ENCODE peak calls at places on chromosomes 13 and 19, in seven cellular contexts. One of them, this sample, is unnamed.

GRCh38 chr13:106416645-106417044 is 118.8 kb downstream of the EFNB2 start:
- DNase-seq in BJ: no peak
- DNase-seq in GM23338: peak
- DNase-seq in body of pancreas: no peak
- DNase-seq in CD8-positive, alpha-beta T cell: no peak
- DNase-seq in esophagus squamous epithelium: no peak
- DNase-seq in AG04450: no peak
- DNase-seq in this sample: no peak

GRCh38 chr19:44131955-44132354 is 9.4 kb upstream of the ZNF234 start:
- DNase-seq in body of pancreas: no peak
- DNase-seq in BJ: no peak
- DNase-seq in GM23338: no peak
- DNase-seq in esophagus squamous epithelium: no peak
- DNase-seq in CD8-positive, alpha-beta T cell: no peak
- DNase-seq in AG04450: no peak
- DNase-seq in this sample: no peak

GRCh38 chr13:33188093-33188882 is 97.3 kb downstream of the STARD13 start:
- DNase-seq in CD8-positive, alpha-beta T cell: no peak
- DNase-seq in BJ: no peak
- DNase-seq in GM23338: no peak
- DNase-seq in body of pancreas: no peak
- DNase-seq in esophagus squamous epithelium: no peak
- DNase-seq in AG04450: no peak
- DNase-seq in this sample: no peak

GRCh38 chr19:49869009-49869483 is 1.7 kb upstream of the PNKP start:
- DNase-seq in GM23338: no peak
- DNase-seq in BJ: no peak
- DNase-seq in esophagus squamous epithelium: no peak
- DNase-seq in body of pancreas: no peak
- DNase-seq in AG04450: no peak
- DNase-seq in CD8-positive, alpha-beta T cell: no peak
- DNase-seq in this sample: no peak

GRCh38 chr13:111184685-111185401 is 69.7 kb downstream of the ARHGEF7 start:
- DNase-seq in CD8-positive, alpha-beta T cell: peak
- DNase-seq in body of pancreas: no peak
- DNase-seq in GM23338: no peak
- DNase-seq in AG04450: no peak
- DNase-seq in BJ: no peak
- DNase-seq in esophagus squamous epithelium: no peak
- DNase-seq in this sample: peak

GRCh38 chr19:35213678-35214632 is 14.6 kb downstream of the FAM187B start:
- DNase-seq in esophagus squamous epithelium: peak
- DNase-seq in CD8-positive, alpha-beta T cell: peak
- DNase-seq in BJ: no peak
- DNase-seq in AG04450: no peak
- DNase-seq in body of pancreas: peak
- DNase-seq in GM23338: no peak
- DNase-seq in this sample: peak

GRCh38 chr13:108734676-108735075 is 105.3 kb downstream of the MYO16 start:
- DNase-seq in GM23338: peak
- DNase-seq in BJ: no peak
- DNase-seq in AG04450: no peak
- DNase-seq in esophagus squamous epithelium: no peak
- DNase-seq in body of pancreas: no peak
- DNase-seq in CD8-positive, alpha-beta T cell: no peak
- DNase-seq in this sample: no peak

GRCh38 chr19:38786572-38787265 is 2.3 kb upstream of the LGALS7B start:
- DNase-seq in body of pancreas: no peak
- DNase-seq in GM23338: no peak
- DNase-seq in BJ: no peak
- DNase-seq in AG04450: no peak
- DNase-seq in CD8-positive, alpha-beta T cell: no peak
- DNase-seq in esophagus squamous epithelium: no peak
- DNase-seq in this sample: no peak

GRCh38 chr19:17114414-17114831 is 38.8 kb downstream of the MYO9B start:
- DNase-seq in CD8-positive, alpha-beta T cell: no peak
- DNase-seq in GM23338: peak
- DNase-seq in esophagus squamous epithelium: no peak
- DNase-seq in body of pancreas: no peak
- DNase-seq in BJ: no peak
- DNase-seq in AG04450: no peak
- DNase-seq in this sample: no peak

GRCh38 chr13:100526299-100527030 is 62.1 kb downstream of the GGACT start:
- DNase-seq in esophagus squamous epithelium: no peak
- DNase-seq in AG04450: no peak
- DNase-seq in BJ: no peak
- DNase-seq in CD8-positive, alpha-beta T cell: peak
- DNase-seq in GM23338: peak
- DNase-seq in body of pancreas: no peak
- DNase-seq in this sample: no peak

GRCh38 chr13:41075034-41075433 is 13.7 kb downstream of the WBP4 start:
- DNase-seq in esophagus squamous epithelium: no peak
- DNase-seq in AG04450: no peak
- DNase-seq in body of pancreas: peak
- DNase-seq in GM23338: peak
- DNase-seq in BJ: no peak
- DNase-seq in CD8-positive, alpha-beta T cell: no peak
- DNase-seq in this sample: peak

GRCh38 chr19:291561-292280 is 518 bp upstream of the PLPP2 start:
- DNase-seq in CD8-positive, alpha-beta T cell: no peak
- DNase-seq in BJ: no peak
- DNase-seq in esophagus squamous epithelium: no peak
- DNase-seq in AG04450: no peak
- DNase-seq in body of pancreas: no peak
- DNase-seq in GM23338: peak
- DNase-seq in this sample: no peak

GRCh38 chr19:29840066-29840950 is 28.5 kb downstream of the CCNE1 start:
- DNase-seq in BJ: no peak
- DNase-seq in CD8-positive, alpha-beta T cell: no peak
- DNase-seq in GM23338: no peak
- DNase-seq in AG04450: no peak
- DNase-seq in body of pancreas: no peak
- DNase-seq in esophagus squamous epithelium: no peak
- DNase-seq in this sample: no peak

GRCh38 chr13:39062004-39062403 is 23.7 kb downstream of the NHLRC3 start:
- DNase-seq in esophagus squamous epithelium: no peak
- DNase-seq in BJ: no peak
- DNase-seq in body of pancreas: no peak
- DNase-seq in GM23338: no peak
- DNase-seq in CD8-positive, alpha-beta T cell: no peak
- DNase-seq in AG04450: no peak
- DNase-seq in this sample: no peak

GRCh38 chr19:40745402-40745780 is 4.9 kb downstream of the ACTMAP start:
- DNase-seq in body of pancreas: no peak
- DNase-seq in AG04450: peak
- DNase-seq in GM23338: no peak
- DNase-seq in esophagus squamous epithelium: no peak
- DNase-seq in BJ: no peak
- DNase-seq in CD8-positive, alpha-beta T cell: no peak
- DNase-seq in this sample: no peak

GRCh38 chr13:99061411-99061810 is 83.5 kb upstream of the DOCK9 start:
- DNase-seq in body of pancreas: no peak
- DNase-seq in esophagus squamous epithelium: no peak
- DNase-seq in GM23338: no peak
- DNase-seq in CD8-positive, alpha-beta T cell: no peak
- DNase-seq in AG04450: no peak
- DNase-seq in BJ: no peak
- DNase-seq in this sample: no peak

GRCh38 chr13:76222511-76222910 is 586.4 kb downstream of the LMO7 start:
- DNase-seq in GM23338: no peak
- DNase-seq in esophagus squamous epithelium: no peak
- DNase-seq in AG04450: no peak
- DNase-seq in CD8-positive, alpha-beta T cell: no peak
- DNase-seq in body of pancreas: no peak
- DNase-seq in BJ: no peak
- DNase-seq in this sample: no peak

GRCh38 chr19:34259367-34259865 is 5.1 kb downstream of the GARRE1 start:
- DNase-seq in esophagus squamous epithelium: no peak
- DNase-seq in CD8-positive, alpha-beta T cell: no peak
- DNase-seq in GM23338: no peak
- DNase-seq in AG04450: no peak
- DNase-seq in body of pancreas: no peak
- DNase-seq in BJ: peak
- DNase-seq in this sample: no peak

GRCh38 chr13:27280009-27280646 is 9.5 kb downstream of the RASL11A start:
- DNase-seq in esophagus squamous epithelium: no peak
- DNase-seq in AG04450: no peak
- DNase-seq in body of pancreas: no peak
- DNase-seq in BJ: no peak
- DNase-seq in CD8-positive, alpha-beta T cell: no peak
- DNase-seq in GM23338: no peak
- DNase-seq in this sample: no peak

GRCh38 chr13:44972956-44973581 is 16.2 kb downstream of the NUFIP1 start:
- DNase-seq in esophagus squamous epithelium: no peak
- DNase-seq in GM23338: peak
- DNase-seq in BJ: no peak
- DNase-seq in CD8-positive, alpha-beta T cell: no peak
- DNase-seq in body of pancreas: no peak
- DNase-seq in AG04450: no peak
- DNase-seq in this sample: no peak

GRCh38 chr13:71255633-71256032 is 611.4 kb downstream of the DACH1 start:
- DNase-seq in GM23338: no peak
- DNase-seq in body of pancreas: no peak
- DNase-seq in CD8-positive, alpha-beta T cell: no peak
- DNase-seq in AG04450: no peak
- DNase-seq in BJ: no peak
- DNase-seq in esophagus squamous epithelium: no peak
- DNase-seq in this sample: no peak

GRCh38 chr19:44807652-44808462 is 1.0 kb upstream of the BCAM start:
- DNase-seq in CD8-positive, alpha-beta T cell: no peak
- DNase-seq in body of pancreas: peak
- DNase-seq in AG04450: no peak
- DNase-seq in esophagus squamous epithelium: no peak
- DNase-seq in BJ: no peak
- DNase-seq in GM23338: peak
- DNase-seq in this sample: no peak

GRCh38 chr13:26695891-26696311 is 64.7 kb downstream of the GPR12 start:
- DNase-seq in CD8-positive, alpha-beta T cell: no peak
- DNase-seq in BJ: no peak
- DNase-seq in esophagus squamous epithelium: no peak
- DNase-seq in GM23338: no peak
- DNase-seq in AG04450: no peak
- DNase-seq in body of pancreas: no peak
- DNase-seq in this sample: no peak

GRCh38 chr13:26988059-26988769 is 183.4 kb downstream of the USP12 start:
- DNase-seq in BJ: no peak
- DNase-seq in CD8-positive, alpha-beta T cell: no peak
- DNase-seq in AG04450: no peak
- DNase-seq in body of pancreas: no peak
- DNase-seq in GM23338: no peak
- DNase-seq in esophagus squamous epithelium: no peak
- DNase-seq in this sample: no peak

GRCh38 chr19:42528354-42529247 is at the start of gene CEACAM1:
- DNase-seq in esophagus squamous epithelium: no peak
- DNase-seq in CD8-positive, alpha-beta T cell: peak
- DNase-seq in BJ: no peak
- DNase-seq in GM23338: no peak
- DNase-seq in AG04450: no peak
- DNase-seq in body of pancreas: peak
- DNase-seq in this sample: no peak

GRCh38 chr13:35139591-35139990 is 197.5 kb downstream of the NBEA start:
- DNase-seq in esophagus squamous epithelium: no peak
- DNase-seq in CD8-positive, alpha-beta T cell: no peak
- DNase-seq in body of pancreas: no peak
- DNase-seq in BJ: no peak
- DNase-seq in AG04450: no peak
- DNase-seq in GM23338: no peak
- DNase-seq in this sample: no peak

GRCh38 chr19:33047422-33047821 is 17.3 kb downstream of the RHPN2 start:
- DNase-seq in CD8-positive, alpha-beta T cell: no peak
- DNase-seq in AG04450: no peak
- DNase-seq in esophagus squamous epithelium: no peak
- DNase-seq in body of pancreas: peak
- DNase-seq in GM23338: peak
- DNase-seq in BJ: no peak
- DNase-seq in this sample: no peak

DNA sequence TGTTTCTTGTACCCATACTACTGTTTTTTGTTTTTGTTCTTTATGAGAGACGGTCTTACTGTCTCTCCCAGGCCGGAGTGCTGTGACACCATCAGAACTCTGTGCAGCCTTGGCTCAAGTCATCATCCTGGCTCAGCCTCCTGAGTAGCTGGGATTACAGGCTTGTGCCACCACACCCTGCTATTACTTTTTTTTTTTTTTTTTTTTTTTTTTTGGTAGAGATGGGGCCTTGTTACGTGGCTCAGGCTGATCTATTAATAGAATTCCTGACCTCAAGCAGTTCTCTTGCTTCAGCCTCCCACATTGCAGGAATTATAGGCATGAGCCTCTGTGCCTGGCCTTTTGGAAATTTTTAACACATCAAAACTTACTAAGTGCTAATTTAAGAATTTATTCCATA is 2.9 kb upstream of the ZNF304 start:
- DNase-seq in GM23338: no peak
- DNase-seq in body of pancreas: no peak
- DNase-seq in esophagus squamous epithelium: no peak
- DNase-seq in AG04450: no peak
- DNase-seq in BJ: peak
- DNase-seq in CD8-positive, alpha-beta T cell: no peak
- DNase-seq in this sample: no peak
- H3K4me3 ChIP-seq in GM23338: no peak
- H3K4me3 ChIP-seq in body of pancreas: no peak
- H3K4me3 ChIP-seq in esophagus squamous epithelium: no peak
- H3K4me3 ChIP-seq in AG04450: no peak
- H3K4me3 ChIP-seq in BJ: no peak
- H3K4me3 ChIP-seq in CD8-positive, alpha-beta T cell: no peak
- H3K4me3 ChIP-seq in this sample: no peak

DNA sequence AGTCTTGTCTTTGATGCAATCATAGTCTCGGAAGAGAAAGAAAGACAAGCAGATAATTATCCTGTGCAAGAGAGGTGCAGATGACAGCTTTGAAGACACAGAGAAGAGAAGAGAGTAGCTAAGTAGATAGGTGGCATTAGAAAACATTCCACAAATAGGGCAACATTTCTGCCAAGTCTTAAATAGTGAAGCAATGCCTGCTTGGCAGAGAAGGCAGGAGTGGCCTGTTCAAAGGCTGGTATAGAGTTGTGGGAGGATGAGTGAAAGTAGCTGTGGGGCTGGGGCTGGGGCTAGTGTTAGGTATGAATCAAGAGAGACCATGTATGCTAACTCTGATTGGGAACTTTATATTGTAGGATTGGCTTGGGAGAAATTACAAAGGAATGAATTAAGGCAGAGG is 305.5 kb downstream of the DNAJC15 start:
- DNase-seq in esophagus squamous epithelium: no peak
- DNase-seq in BJ: no peak
- DNase-seq in CD8-positive, alpha-beta T cell: no peak
- DNase-seq in AG04450: no peak
- DNase-seq in body of pancreas: no peak
- DNase-seq in GM23338: no peak
- DNase-seq in this sample: no peak
- TF ChIP-seq CTCF in esophagus squamous epithelium: no peak
- TF ChIP-seq CTCF in BJ: no peak
- TF ChIP-seq CTCF in CD8-positive, alpha-beta T cell: no peak
- TF ChIP-seq CTCF in AG04450: no peak
- TF ChIP-seq CTCF in body of pancreas: no peak
- TF ChIP-seq CTCF in GM23338: no peak
- TF ChIP-seq CTCF in this sample: no peak

GRCh38 chr19:55174425-55175116 is 5.5 kb downstream of the SYT5 start:
- DNase-seq in BJ: no peak
- DNase-seq in esophagus squamous epithelium: no peak
- DNase-seq in body of pancreas: no peak
- DNase-seq in GM23338: no peak
- DNase-seq in CD8-positive, alpha-beta T cell: no peak
- DNase-seq in AG04450: no peak
- DNase-seq in this sample: no peak
- H3K4me3 ChIP-seq in BJ: no peak
- H3K4me3 ChIP-seq in esophagus squamous epithelium: no peak
- H3K4me3 ChIP-seq in body of pancreas: no peak
- H3K4me3 ChIP-seq in GM23338: peak
- H3K4me3 ChIP-seq in CD8-positive, alpha-beta T cell: peak
- H3K4me3 ChIP-seq in AG04450: no peak
- H3K4me3 ChIP-seq in this sample: peak

GRCh38 chr13:79525051-79525450 is 44.1 kb downstream of the NDFIP2 start:
- DNase-seq in esophagus squamous epithelium: no peak
- DNase-seq in body of pancreas: no peak
- DNase-seq in AG04450: no peak
- DNase-seq in CD8-positive, alpha-beta T cell: no peak
- DNase-seq in BJ: no peak
- DNase-seq in GM23338: no peak
- DNase-seq in this sample: no peak
- TF ChIP-seq CTCF in esophagus squamous epithelium: no peak
- TF ChIP-seq CTCF in body of pancreas: no peak
- TF ChIP-seq CTCF in AG04450: no peak
- TF ChIP-seq CTCF in CD8-positive, alpha-beta T cell: no peak
- TF ChIP-seq CTCF in BJ: no peak
- TF ChIP-seq CTCF in GM23338: no peak
- TF ChIP-seq CTCF in this sample: no peak